ENCODE peak calls at places on chromosomes 1 and 21, in four cellular contexts. K, I, Y and G are unnamed samples.
A peak's percentile ranks its signal among the peaks of the same experiment; 100 is the strongest.

GRCh38 chr1:238360474-238360873 is 469.8 kb upstream of the ZP4 start:
- DNase-seq in K (no peak), I (no peak), Y (no peak), G (no peak)

GRCh38 chr21:17981060-17981459 is 161.9 kb upstream of the C21orf91 start:
- DNase-seq in K (no peak), I (no peak), Y (no peak), G (no peak)

GRCh38 chr21:37155216-37155615 is 82.2 kb downstream of the TTC3 start:
- DNase-seq in K (no peak), I (no peak), Y (no peak), G (no peak)

GRCh38 chr1:33624991-33625870 is 152.8 kb downstream of the ZSCAN20 start:
- DNase-seq in K (no peak), I (no peak), Y (no peak), G (no peak)

GRCh38 chr21:33374080-33374873 is 28.9 kb upstream of the IFNGR2 start:
- DNase-seq in K (no peak), I (no peak), Y (no peak), G (no peak)

GRCh38 chr21:32867587-32867986 is 96.0 kb upstream of the PAXBP1 start:
- DNase-seq in K (no peak), I (no peak), Y (no peak), G (no peak)

GRCh38 chr1:9929431-9930385 is 13.5 kb downstream of the LZIC start:
- DNase-seq in K (no peak), I (no peak), Y (no peak), G (no peak)

GRCh38 chr1:17439250-17440073 is at the start of gene RCC2:
- DNase-seq in K (no peak), I (no peak), Y (no peak), G (peak; percentile 93)

GRCh38 chr1:175508320-175509110 is 234.9 kb downstream of the TNR start:
- DNase-seq in K (no peak), I (no peak), Y (no peak), G (no peak)

GRCh38 chr1:93346472-93346991 is 825 bp downstream of the DR1 start:
- DNase-seq in K (no peak), I (no peak), Y (no peak), G (no peak)

GRCh38 chr1:16183765-16184556 is 28.1 kb upstream of the EPHA2 start:
- DNase-seq in K (no peak), I (no peak), Y (no peak), G (no peak)

GRCh38 chr1:55747285-55747890 is 532.2 kb upstream of the USP24 start:
- DNase-seq in K (no peak), I (no peak), Y (no peak), G (no peak)

GRCh38 chr1:94892604-94893280 is 34.2 kb downstream of the CNN3 start:
- DNase-seq in K (no peak), I (no peak), Y (no peak), G (no peak)

GRCh38 chr1:243539636-243540035 is 283.8 kb downstream of the SDCCAG8 start:
- DNase-seq in K (no peak), I (no peak), Y (no peak), G (no peak)

GRCh38 chr1:244655186-244655585 is 2.3 kb downstream of the DESI2 start:
- DNase-seq in K (no peak), I (no peak), Y (no peak), G (no peak)

GRCh38 chr1:44881011-44881632 is 38.1 kb upstream of the PTCH2 start:
- DNase-seq in K (no peak), I (no peak), Y (no peak), G (no peak)

GRCh38 chr1:159922499-159923202 is 2.7 kb downstream of the TAGLN2 start:
- DNase-seq in K (no peak), I (no peak), Y (no peak), G (peak; percentile 89)

GRCh38 chr1:147542549-147542857 is 1.2 kb downstream of the BCL9 start:
- DNase-seq in K (no peak), I (no peak), Y (no peak), G (no peak)

GRCh38 chr1:17540255-17541001 is 930 bp downstream of the ARHGEF10L start:
- DNase-seq in K (peak; percentile 66), I (no peak), Y (no peak), G (no peak)

GRCh38 chr1:107016376-107016978 is 40.0 kb upstream of the PRMT6 start:
- DNase-seq in K (no peak), I (no peak), Y (no peak), G (no peak)

GRCh38 chr1:115670476-115671175 is 28.9 kb downstream of the VANGL1 start:
- DNase-seq in K (no peak), I (no peak), Y (no peak), G (no peak)

GRCh38 chr1:196115641-196116040 is 492.6 kb downstream of the KCNT2 start:
- DNase-seq in K (no peak), I (no peak), Y (no peak), G (no peak)

GRCh38 chr1:21841852-21842466 is 29.9 kb downstream of the LDLRAD2 start:
- DNase-seq in K (no peak), I (no peak), Y (no peak), G (no peak)
- TF ChIP-seq POLR2A in K (no peak), I (no peak), Y (no peak), G (no peak)

GRCh38 chr1:25338188-25338981 is at the start of gene TMEM50A:
- DNase-seq in K (peak; percentile 53), I (peak; percentile 80), Y (peak; percentile 38), G (peak; percentile 95)
- TF ChIP-seq CTCF in K (no peak), I (peak; percentile 27), Y (no peak), G (no peak)

GRCh38 chr1:34856697-34857096 is 2.9 kb downstream of the SMIM12 start:
- DNase-seq in K (no peak), I (no peak), Y (no peak), G (no peak)
- H3K4me1 ChIP-seq in K (no peaks in the 10 kb centered on the region), I (peaks cover 27% of the 10 kb centered on the region), Y (peaks cover 47% of the 10 kb centered on the region), G (peaks cover 72% of the 10 kb centered on the region)

DNA sequence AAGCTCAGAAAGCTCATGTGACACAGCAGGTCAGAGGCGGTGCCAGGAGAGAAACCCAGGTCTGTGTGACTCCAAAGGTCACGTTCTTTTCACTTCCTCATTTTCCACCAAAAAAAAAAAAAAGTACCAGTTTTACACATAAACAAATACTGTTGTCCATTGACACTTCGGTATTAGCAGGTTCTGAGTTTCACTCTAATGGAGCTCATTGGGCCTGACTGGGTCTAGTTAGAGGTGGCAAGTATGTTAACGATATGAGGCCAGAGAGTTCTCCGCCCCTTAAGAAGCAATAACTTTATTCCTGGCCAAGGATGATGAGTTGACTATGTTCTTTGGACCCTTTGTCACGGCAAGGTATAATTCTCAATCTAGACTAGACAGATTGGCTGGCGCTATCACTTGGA is 30.0 kb upstream of the SDE2 start:
- DNase-seq in K (no peak), I (no peak), Y (no peak), G (peak; percentile 83)
- TF ChIP-seq POLR2A in K (no peak), I (no peak), Y (no peak), G (no peak)

GRCh38 chr21:40504825-40505224 is 342.1 kb downstream of the DSCAM start:
- DNase-seq in K (no peak), I (no peak), Y (no peak), G (no peak)
- TF ChIP-seq CTCF in K (no peak), I (no peak), Y (no peak), G (no peak)